ENCODE peak calls at places on chromosomes 5 and 9, in ten cellular contexts. One of them, this sample, is unnamed.

GRCh38 chr5:28810751-28811136 is 1772.4 kb upstream of the CDH9 start:
- DNase-seq in glomerular endothelial cell: no peak
- DNase-seq in RKO: no peak
- DNase-seq in NCI-H774: no peak
- DNase-seq in mesothelial cell of epicardium: no peak
- DNase-seq in osteoblast: no peak
- DNase-seq in ureter: no peak
- DNase-seq in HS-5: no peak
- DNase-seq in NCI-H69: no peak
- DNase-seq in Karpas-422: no peak
- DNase-seq in this sample: no peak

GRCh38 chr9:37262410-37262809 is 142.0 kb downstream of the ZCCHC7 start:
- DNase-seq in glomerular endothelial cell: no peak
- DNase-seq in RKO: peak
- DNase-seq in NCI-H774: no peak
- DNase-seq in mesothelial cell of epicardium: no peak
- DNase-seq in osteoblast: no peak
- DNase-seq in ureter: no peak
- DNase-seq in HS-5: no peak
- DNase-seq in NCI-H69: peak
- DNase-seq in Karpas-422: no peak
- DNase-seq in this sample: no peak

GRCh38 chr5:135253601-135254165 is 145.3 kb downstream of the MACROH2A1 start:
- DNase-seq in glomerular endothelial cell: no peak
- DNase-seq in RKO: no peak
- DNase-seq in NCI-H774: no peak
- DNase-seq in mesothelial cell of epicardium: no peak
- DNase-seq in osteoblast: no peak
- DNase-seq in ureter: no peak
- DNase-seq in HS-5: no peak
- DNase-seq in NCI-H69: no peak
- DNase-seq in Karpas-422: no peak
- DNase-seq in this sample: no peak

GRCh38 chr5:137128012-137128411 is 371.1 kb downstream of the SPOCK1 start:
- DNase-seq in glomerular endothelial cell: no peak
- DNase-seq in RKO: no peak
- DNase-seq in NCI-H774: no peak
- DNase-seq in mesothelial cell of epicardium: no peak
- DNase-seq in osteoblast: no peak
- DNase-seq in ureter: no peak
- DNase-seq in HS-5: no peak
- DNase-seq in NCI-H69: no peak
- DNase-seq in Karpas-422: peak
- DNase-seq in this sample: no peak

GRCh38 chr5:9924614-9925013 is 294.5 kb upstream of the TAS2R1 start:
- DNase-seq in glomerular endothelial cell: no peak
- DNase-seq in RKO: peak
- DNase-seq in NCI-H774: no peak
- DNase-seq in mesothelial cell of epicardium: no peak
- DNase-seq in osteoblast: peak
- DNase-seq in ureter: no peak
- DNase-seq in HS-5: peak
- DNase-seq in NCI-H69: no peak
- DNase-seq in Karpas-422: no peak
- DNase-seq in this sample: peak

GRCh38 chr5:180323929-180324632 is 29.1 kb downstream of the GFPT2 start:
- DNase-seq in glomerular endothelial cell: no peak
- DNase-seq in RKO: peak
- DNase-seq in NCI-H774: no peak
- DNase-seq in mesothelial cell of epicardium: no peak
- DNase-seq in osteoblast: no peak
- DNase-seq in ureter: no peak
- DNase-seq in HS-5: peak
- DNase-seq in NCI-H69: no peak
- DNase-seq in Karpas-422: no peak
- DNase-seq in this sample: no peak

GRCh38 chr9:78278177-78278777 is 18.6 kb upstream of the PSAT1 start:
- DNase-seq in glomerular endothelial cell: no peak
- DNase-seq in RKO: no peak
- DNase-seq in NCI-H774: no peak
- DNase-seq in mesothelial cell of epicardium: no peak
- DNase-seq in osteoblast: no peak
- DNase-seq in ureter: no peak
- DNase-seq in HS-5: no peak
- DNase-seq in NCI-H69: peak
- DNase-seq in Karpas-422: no peak
- DNase-seq in this sample: no peak

GRCh38 chr5:142816577-142816976 is 46.4 kb downstream of the ARHGAP26 start:
- DNase-seq in glomerular endothelial cell: no peak
- DNase-seq in RKO: no peak
- DNase-seq in NCI-H774: no peak
- DNase-seq in mesothelial cell of epicardium: no peak
- DNase-seq in osteoblast: peak
- DNase-seq in ureter: no peak
- DNase-seq in HS-5: no peak
- DNase-seq in NCI-H69: peak
- DNase-seq in Karpas-422: no peak
- DNase-seq in this sample: no peak

GRCh38 chr5:10990626-10991025 is 229.6 kb upstream of the DAP start:
- DNase-seq in glomerular endothelial cell: no peak
- DNase-seq in RKO: no peak
- DNase-seq in NCI-H774: no peak
- DNase-seq in mesothelial cell of epicardium: no peak
- DNase-seq in osteoblast: no peak
- DNase-seq in ureter: no peak
- DNase-seq in HS-5: no peak
- DNase-seq in NCI-H69: peak
- DNase-seq in Karpas-422: no peak
- DNase-seq in this sample: no peak

GRCh38 chr5:41925555-41925946 is 470 bp downstream of the FBXO4 start:
- DNase-seq in glomerular endothelial cell: peak
- DNase-seq in RKO: peak
- DNase-seq in NCI-H774: no peak
- DNase-seq in mesothelial cell of epicardium: no peak
- DNase-seq in osteoblast: peak
- DNase-seq in ureter: peak
- DNase-seq in HS-5: no peak
- DNase-seq in NCI-H69: peak
- DNase-seq in Karpas-422: peak
- DNase-seq in this sample: no peak

GRCh38 chr9:137461663-137462395 is 2.7 kb upstream of the NSMF start:
- DNase-seq in glomerular endothelial cell: no peak
- DNase-seq in RKO: peak
- DNase-seq in NCI-H774: no peak
- DNase-seq in mesothelial cell of epicardium: peak
- DNase-seq in osteoblast: peak
- DNase-seq in ureter: no peak
- DNase-seq in HS-5: no peak
- DNase-seq in NCI-H69: peak
- DNase-seq in Karpas-422: peak
- DNase-seq in this sample: no peak

GRCh38 chr5:172901788-172902496 is 57.3 kb upstream of the RPL26L1 start:
- DNase-seq in glomerular endothelial cell: no peak
- DNase-seq in RKO: no peak
- DNase-seq in NCI-H774: no peak
- DNase-seq in mesothelial cell of epicardium: no peak
- DNase-seq in osteoblast: no peak
- DNase-seq in ureter: no peak
- DNase-seq in HS-5: no peak
- DNase-seq in NCI-H69: no peak
- DNase-seq in Karpas-422: no peak
- DNase-seq in this sample: no peak

GRCh38 chr5:15573594-15573993 is 73.6 kb downstream of the FBXL7 start:
- DNase-seq in glomerular endothelial cell: no peak
- DNase-seq in RKO: no peak
- DNase-seq in NCI-H774: no peak
- DNase-seq in mesothelial cell of epicardium: no peak
- DNase-seq in osteoblast: no peak
- DNase-seq in ureter: no peak
- DNase-seq in HS-5: no peak
- DNase-seq in NCI-H69: no peak
- DNase-seq in Karpas-422: no peak
- DNase-seq in this sample: no peak

GRCh38 chr5:172528440-172528839 is 74.1 kb upstream of the SH3PXD2B start:
- DNase-seq in glomerular endothelial cell: no peak
- DNase-seq in RKO: no peak
- DNase-seq in NCI-H774: no peak
- DNase-seq in mesothelial cell of epicardium: no peak
- DNase-seq in osteoblast: no peak
- DNase-seq in ureter: no peak
- DNase-seq in HS-5: no peak
- DNase-seq in NCI-H69: no peak
- DNase-seq in Karpas-422: no peak
- DNase-seq in this sample: no peak

GRCh38 chr9:38362912-38363588 is 29.5 kb upstream of the ALDH1B1 start:
- DNase-seq in glomerular endothelial cell: peak
- DNase-seq in RKO: peak
- DNase-seq in NCI-H774: peak
- DNase-seq in mesothelial cell of epicardium: no peak
- DNase-seq in osteoblast: peak
- DNase-seq in ureter: peak
- DNase-seq in HS-5: peak
- DNase-seq in NCI-H69: peak
- DNase-seq in Karpas-422: peak
- DNase-seq in this sample: peak

GRCh38 chr5:96408841-96409458 is 24.1 kb downstream of the PCSK1 start:
- DNase-seq in glomerular endothelial cell: no peak
- DNase-seq in RKO: no peak
- DNase-seq in NCI-H774: no peak
- DNase-seq in mesothelial cell of epicardium: no peak
- DNase-seq in osteoblast: peak
- DNase-seq in ureter: no peak
- DNase-seq in HS-5: no peak
- DNase-seq in NCI-H69: no peak
- DNase-seq in Karpas-422: no peak
- DNase-seq in this sample: no peak

GRCh38 chr5:82106207-82106606 is 134.4 kb downstream of the ATG10 start:
- DNase-seq in glomerular endothelial cell: no peak
- DNase-seq in RKO: no peak
- DNase-seq in NCI-H774: no peak
- DNase-seq in mesothelial cell of epicardium: no peak
- DNase-seq in osteoblast: no peak
- DNase-seq in ureter: no peak
- DNase-seq in HS-5: no peak
- DNase-seq in NCI-H69: peak
- DNase-seq in Karpas-422: peak
- DNase-seq in this sample: no peak

This sample was measured in Panc1.